ENCODE peak calls at places on chromosome 3, in five cellular contexts. E is GM12878, W is HepG2, H is A549, O is K562. A is an unnamed sample.

GRCh38 chr3:56135941-56136340 is 332.3 kb downstream of the ERC2 start:
- DNase-seq in E (no peak), W (no peak), H (no peak), O (no peak), A (no peak)

GRCh38 chr3:39724233-39724846 is 85.1 kb upstream of the MYRIP start:
- DNase-seq in E (no peak), W (no peak), H (no peak), O (peak; percentile 8), A (peak; percentile 42)

GRCh38 chr3:66598168-66598567 is 97.3 kb upstream of the LRIG1 start:
- DNase-seq in E (no peak), W (no peak), H (no peak), O (no peak), A (no peak)

GRCh38 chr3:147934316-147935188 is 525.4 kb downstream of the ZIC1 start:
- DNase-seq in E (no peak), W (no peak), H (no peak), O (no peak), A (peak; percentile 85)

GRCh38 chr3:106522397-106522796 is 653.6 kb upstream of the CBLB start:
- DNase-seq in E (no peak), W (no peak), H (no peak), O (no peak), A (no peak)

GRCh38 chr3:50504681-50505080 is 1.2 kb upstream of the CACNA2D2 start:
- DNase-seq in E (no peak), W (no peak), H (no peak), O (no peak), A (no peak)

GRCh38 chr3:195558602-195559001 is 15.5 kb upstream of the PPP1R2 start:
- DNase-seq in E (no peak), W (peak; percentile 49), H (no peak), O (peak; percentile 67), A (peak; percentile 72)

GRCh38 chr3:80063535-80063934 is 295.7 kb upstream of the ROBO1 start:
- DNase-seq in E (no peak), W (no peak), H (no peak), O (no peak), A (no peak)

GRCh38 chr3:101939391-101939790 is 90.1 kb downstream of the NFKBIZ start:
- DNase-seq in E (no peak), W (no peak), H (no peak), O (no peak), A (no peak)

GRCh38 chr3:126076140-126076539 is 7.8 kb downstream of the SLC41A3 start:
- DNase-seq in E (no peak), W (no peak), H (no peak), O (no peak), A (no peak)

GRCh38 chr3:178517665-178518366 is 18.4 kb upstream of the KCNMB2 start:
- DNase-seq in E (no peak), W (no peak), H (no peak), O (no peak), A (no peak)

GRCh38 chr3:188431553-188431952 is 277.6 kb downstream of the LPP start:
- DNase-seq in E (no peak), W (no peak), H (no peak), O (no peak), A (no peak)

GRCh38 chr3:41701196-41701698 is 260.7 kb downstream of the ULK4 start:
- DNase-seq in E (no peak), W (no peak), H (no peak), O (no peak), A (no peak)

GRCh38 chr3:176741648-176742047 is 455.6 kb downstream of the TBL1XR1 start:
- DNase-seq in E (no peak), W (no peak), H (no peak), O (no peak), A (no peak)

GRCh38 chr3:131338948-131339640 is 42.5 kb upstream of the NUDT16 start:
- DNase-seq in E (no peak), W (no peak), H (no peak), O (no peak), A (no peak)

GRCh38 chr3:126152458-126152857 is 27.9 kb downstream of the ALDH1L1 start:
- DNase-seq in E (no peak), W (no peak), H (no peak), O (no peak), A (no peak)

DNA sequence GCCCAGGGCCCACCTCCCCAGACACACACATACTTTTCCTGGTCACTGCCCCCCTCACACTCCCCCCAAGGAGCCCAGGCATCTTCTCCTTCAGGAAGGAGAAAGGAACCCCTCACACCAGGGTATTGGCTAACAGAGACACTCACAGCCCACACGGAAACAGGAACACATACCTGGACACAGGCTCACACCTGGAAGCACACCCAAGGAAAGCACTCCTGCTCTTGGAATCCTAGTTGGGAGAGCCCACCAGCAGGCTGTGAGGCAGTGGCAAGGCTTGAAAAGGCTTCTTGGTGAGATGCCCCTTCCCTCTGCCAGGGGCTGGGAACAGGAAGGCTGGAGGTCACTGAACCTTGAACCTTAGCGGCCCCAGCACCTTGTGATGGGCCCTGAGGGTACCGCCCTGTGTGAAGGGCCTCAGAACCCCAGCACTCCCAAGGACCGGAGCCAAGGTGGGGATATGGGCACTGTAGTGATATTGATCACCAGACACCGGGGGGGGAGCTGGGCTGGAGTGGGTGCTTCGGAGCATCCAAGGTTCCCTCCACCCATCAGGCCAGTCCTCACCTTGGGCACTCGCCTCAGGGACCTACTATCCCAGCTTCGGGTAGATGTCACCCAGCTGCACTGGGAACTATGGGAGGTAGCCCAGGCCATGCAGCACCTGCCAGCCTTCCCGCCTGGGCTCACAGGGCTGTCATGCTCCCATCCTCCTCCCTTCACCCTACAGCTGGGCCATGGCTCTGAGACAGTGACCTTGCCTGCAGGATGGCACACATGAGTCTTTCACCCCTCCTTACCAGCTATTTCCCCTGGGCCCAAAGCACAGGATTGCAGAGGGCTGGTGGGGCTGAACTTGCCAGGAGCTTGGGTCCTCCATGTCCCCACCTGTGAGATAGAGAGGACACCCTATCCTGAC is 16.4 kb downstream of the MYL3 start:
- DNase-seq in E (no peak), W (no peak), H (no peak), O (no peak), A (no peak)
- TF ChIP-seq REST in E (no peak), W (no peak), H (no peak), O (no peak), A (no peak)

DNA sequence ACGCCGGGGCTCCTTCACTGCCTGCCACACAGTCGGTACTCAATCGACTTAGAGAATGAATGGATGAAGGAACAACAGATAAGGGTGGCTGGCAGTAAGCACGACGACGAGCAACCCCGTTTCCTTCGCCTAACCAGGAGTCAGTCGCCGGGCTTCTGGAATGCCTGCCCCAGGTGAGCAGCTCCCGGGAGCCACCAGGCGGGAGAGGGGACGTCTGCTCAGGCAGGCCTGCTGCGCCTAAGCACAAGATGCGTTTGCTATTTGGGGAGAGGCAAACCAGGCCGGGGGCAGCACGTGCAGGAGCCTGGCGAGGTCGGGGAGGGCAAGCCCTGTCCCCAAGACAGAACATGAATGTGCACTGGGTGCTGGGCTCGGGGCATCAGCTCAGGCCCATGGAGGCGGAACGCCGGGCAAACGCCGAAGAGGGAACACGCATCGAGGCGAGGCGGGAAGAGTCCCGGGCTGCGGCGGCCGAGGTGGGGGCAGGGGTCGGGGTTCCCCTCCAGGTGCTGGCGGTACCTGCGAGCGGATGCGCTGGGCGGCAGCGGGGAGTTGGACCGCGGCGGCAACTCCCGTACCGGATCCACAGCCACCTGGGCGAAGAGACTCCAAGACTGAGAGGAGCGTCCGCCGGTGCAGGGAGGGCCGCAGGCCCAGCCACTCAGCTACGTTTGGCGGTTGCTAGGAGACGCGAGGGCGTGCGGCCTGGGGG is at the start of gene CFAP92:
- DNase-seq in E (no peak), W (no peak), H (peak; percentile 72), O (peak; percentile 79), A (peak; percentile 95)
- TF ChIP-seq JUNB in E (no peak), W (no peak), H (no peak), O (no peak), A (no peak)

GRCh38 chr3:11621077-11621476 is 22.6 kb downstream of the VGLL4 start:
- DNase-seq in E (no peak), W (no peak), H (no peak), O (no peak), A (no peak)
- TF ChIP-seq REST in E (no peak), W (no peak), H (no peak), O (no peak), A (no peak)

GRCh38 chr3:54003136-54003535 is 111.5 kb upstream of the SELENOK start:
- DNase-seq in E (no peak), W (no peak), H (no peak), O (no peak), A (no peak)
- TF ChIP-seq JUNB in E (no peak), W (no peak), H (no peak), O (no peak), A (no peak)

DNA sequence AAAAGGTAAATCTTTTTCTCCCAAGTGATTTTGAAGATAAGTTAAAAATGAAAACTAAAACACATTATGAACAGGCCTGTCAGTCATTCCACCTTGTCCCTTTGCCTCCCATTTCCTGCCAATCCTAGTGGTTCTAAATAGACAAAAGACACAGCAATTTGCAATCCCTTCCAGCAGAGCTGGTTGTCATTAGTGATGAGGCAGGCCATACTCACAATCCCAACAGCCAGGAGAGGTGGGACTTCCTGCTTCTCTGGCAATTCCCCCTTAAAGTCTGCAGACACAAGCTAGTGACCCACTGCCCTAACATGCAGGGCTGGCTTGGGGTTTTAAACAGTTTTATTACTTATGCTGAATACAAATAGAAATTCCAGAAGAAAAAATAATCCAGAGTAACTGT is 38.4 kb upstream of the RBP1 start:
- DNase-seq in E (no peak), W (no peak), H (no peak), O (no peak), A (peak; percentile 42)
- TF ChIP-seq REST in E (no peak), W (no peak), H (no peak), O (no peak), A (no peak)

GRCh38 chr3:117398166-117398954 is 688.8 kb downstream of the TUSC7 start:
- DNase-seq in E (no peak), W (no peak), H (no peak), O (no peak), A (peak; percentile 89)
- TF ChIP-seq JUNB in E (no peak), W (no peak), H (no peak), O (no peak), A (no peak)